ENCODE peak calls at places on chromosomes 13 and 19, in seven cellular contexts. M is stimulated activated CD8-positive, alpha-beta memory T cell treated with anti-CD3 and anti-CD28 coated beads, Interleukin-2, amount 100 ng/mL, for 48 hours; A is NCI-H2081; H is ecto neural progenitor cell; Y is CD4-positive, CD25-positive, alpha-beta regulatory T cell; E is ELR; F is effector memory CD4-positive, alpha-beta T cell. W is an unnamed sample.

GRCh38 chr19:46766569-46767317 is 20.5 kb upstream of the STRN4 start:
- DNase-seq in E (peak), Y (peak), F (peak), M (peak), H (peak), A (peak), W (peak)

GRCh38 chr13:28464861-28465260 is 30.1 kb downstream of the FLT1 start:
- DNase-seq in M (no peak), A (no peak), F (no peak), Y (no peak), H (no peak), E (no peak), W (no peak)

GRCh38 chr13:38180670-38181069 is 169.0 kb upstream of the UFM1 start:
- DNase-seq in M (no peak), H (no peak), E (no peak), A (no peak), F (no peak), Y (peak), W (no peak)

GRCh38 chr13:41909524-41909923 is 51.4 kb downstream of the VWA8 start:
- DNase-seq in A (peak), Y (no peak), F (no peak), H (no peak), E (no peak), M (no peak), W (no peak)

GRCh38 chr13:32669030-32669646 is 82.9 kb downstream of the PDS5B start:
- DNase-seq in F (no peak), H (no peak), E (peak), Y (peak), M (no peak), A (peak), W (no peak)

GRCh38 chr19:44706506-44707236 is 7.7 kb downstream of the CEACAM16 start:
- DNase-seq in M (no peak), H (no peak), A (no peak), Y (no peak), F (no peak), E (no peak), W (no peak)

GRCh38 chr13:34462843-34463242 is 479.2 kb upstream of the NBEA start:
- DNase-seq in E (peak), Y (no peak), H (no peak), A (no peak), F (no peak), M (no peak), W (no peak)

GRCh38 chr19:49520705-49521319 is 7.0 kb upstream of the RCN3 start:
- DNase-seq in H (no peak), A (no peak), M (no peak), E (no peak), Y (no peak), F (no peak), W (no peak)

GRCh38 chr13:42401376-42401775 is 129.4 kb downstream of the AKAP11 start:
- DNase-seq in E (no peak), A (no peak), M (no peak), F (no peak), H (no peak), Y (no peak), W (no peak)

GRCh38 chr19:30034321-30034720 is 92.3 kb downstream of the URI1 start:
- DNase-seq in Y (no peak), A (no peak), H (no peak), F (no peak), E (no peak), M (no peak), W (no peak)

GRCh38 chr19:12946092-12946845 is 607 bp downstream of the RAD23A start:
- DNase-seq in E (peak), F (peak), Y (peak), M (peak), H (peak), A (peak), W (peak)

GRCh38 chr19:39200066-39200817 is 3.5 kb downstream of the NCCRP1 start:
- DNase-seq in M (no peak), H (no peak), A (no peak), E (no peak), F (no peak), Y (no peak), W (no peak)

GRCh38 chr19:6108721-6109633 is 1.3 kb downstream of the RFX2 start:
- DNase-seq in M (peak), Y (peak), F (peak), E (peak), A (peak), H (peak), W (peak)

GRCh38 chr13:74825170-74825948 is 656.6 kb downstream of the TBC1D4 start:
- DNase-seq in F (no peak), H (peak), A (no peak), E (peak), Y (no peak), M (no peak), W (no peak)

GRCh38 chr13:85377783-85378182 is 421.4 kb downstream of the SLITRK6 start:
- DNase-seq in A (no peak), F (no peak), H (no peak), Y (no peak), M (no peak), E (no peak), W (no peak)

GRCh38 chr13:51803018-51803417 is 945 bp downstream of the DHRS12 start:
- DNase-seq in Y (no peak), F (no peak), H (no peak), A (peak), E (no peak), M (no peak), W (no peak)

GRCh38 chr19:44816301-44816700 is 7.4 kb downstream of the BCAM start:
- DNase-seq in F (no peak), H (no peak), Y (no peak), M (no peak), A (no peak), E (no peak), W (no peak)

GRCh38 chr19:14318873-14319272 is 62.4 kb upstream of the ADGRE5 start:
- DNase-seq in E (peak), Y (no peak), A (no peak), F (no peak), M (no peak), H (no peak), W (peak)

GRCh38 chr13:74710006-74710405 is 575.8 kb upstream of the KLF12 start:
- DNase-seq in A (no peak), F (no peak), Y (no peak), H (no peak), E (peak), M (no peak), W (no peak)

GRCh38 chr19:38155453-38155852 is 68.6 kb downstream of the DPF1 start:
- DNase-seq in E (peak), A (no peak), Y (no peak), H (no peak), M (no peak), F (no peak), W (no peak)

GRCh38 chr19:48400018-48400742 is 6.7 kb downstream of the GRIN2D start:
- DNase-seq in Y (no peak), H (peak), F (no peak), M (no peak), A (peak), E (peak), W (peak)

GRCh38 chr13:30731658-30732390 is 3.5 kb upstream of the ALOX5AP start:
- DNase-seq in E (no peak), Y (no peak), F (no peak), H (no peak), M (no peak), A (no peak), W (no peak)

GRCh38 chr13:109182777-109183465 is 553.5 kb downstream of the MYO16 start:
- DNase-seq in E (no peak), H (no peak), A (no peak), Y (no peak), M (no peak), F (no peak), W (peak)